ENCODE peak calls at places on chromosomes 16 and 17, in four cellular contexts. Q, P, L and J are unnamed samples.
A peak's percentile ranks its signal among the peaks of the same experiment; 100 is the strongest.

GRCh38 chr16:31248344-31248743 is 11.4 kb upstream of the ITGAM start:
- DNase-seq in P (no peak), L (no peak), Q (no peak), J (no peak)

GRCh38 chr17:5419959-5420653 is at the start of gene RPAIN:
- DNase-seq in P (peak; percentile 96), Q (peak; percentile 92), L (peak; percentile 78), J (no peak)

GRCh38 chr16:81632392-81633146 is 146.5 kb upstream of the PLCG2 start:
- DNase-seq in Q (peak; percentile 60), P (peak; percentile 75), L (peak; percentile 85), J (no peak)

GRCh38 chr16:57637424-57637823 is 9.0 kb downstream of the ADGRG1 start:
- DNase-seq in L (no peak), Q (no peak), P (no peak), J (peak; percentile 40)

GRCh38 chr16:81447383-81448101 is 2.9 kb downstream of the CMIP start:
- DNase-seq in Q (peak; percentile 67), P (no peak), L (peak; percentile 44), J (no peak)

GRCh38 chr17:49991409-49991808 is 3.6 kb downstream of the DLX3 start:
- DNase-seq in Q (no peak), P (no peak), L (no peak), J (no peak)

GRCh38 chr16:48300391-48300856 is 53.1 kb upstream of the ABCC11 start:
- DNase-seq in P (no peak), L (no peak), Q (no peak), J (no peak)

GRCh38 chr16:48950184-48950583 is 331.5 kb downstream of the CBLN1 start:
- DNase-seq in L (peak; percentile 63), Q (no peak), P (no peak), J (no peak)

GRCh38 chr16:24853830-24854229 is 8.1 kb downstream of the SLC5A11 start:
- DNase-seq in L (peak; percentile 78), Q (no peak), P (no peak), J (no peak)

GRCh38 chr17:77110006-77110374 is 30.8 kb upstream of the SEC14L1 start:
- DNase-seq in P (no peak), Q (no peak), L (peak; percentile 59), J (peak; percentile 44)

GRCh38 chr17:36657763-36658490 is 56.5 kb downstream of the MRM1 start:
- DNase-seq in Q (no peak), L (no peak), P (no peak), J (no peak)

GRCh38 chr17:60154616-60155426 is 5.0 kb downstream of the CA4 start:
- DNase-seq in P (peak; percentile 51), L (peak; percentile 71), Q (peak; percentile 34), J (no peak)

GRCh38 chr17:18891541-18891940 is 33.6 kb downstream of the PRPSAP2 start:
- DNase-seq in Q (no peak), L (no peak), P (no peak), J (no peak)

GRCh38 chr17:18896146-18896545 is 38.2 kb downstream of the PRPSAP2 start:
- DNase-seq in L (no peak), Q (no peak), P (no peak), J (no peak)

DNA sequence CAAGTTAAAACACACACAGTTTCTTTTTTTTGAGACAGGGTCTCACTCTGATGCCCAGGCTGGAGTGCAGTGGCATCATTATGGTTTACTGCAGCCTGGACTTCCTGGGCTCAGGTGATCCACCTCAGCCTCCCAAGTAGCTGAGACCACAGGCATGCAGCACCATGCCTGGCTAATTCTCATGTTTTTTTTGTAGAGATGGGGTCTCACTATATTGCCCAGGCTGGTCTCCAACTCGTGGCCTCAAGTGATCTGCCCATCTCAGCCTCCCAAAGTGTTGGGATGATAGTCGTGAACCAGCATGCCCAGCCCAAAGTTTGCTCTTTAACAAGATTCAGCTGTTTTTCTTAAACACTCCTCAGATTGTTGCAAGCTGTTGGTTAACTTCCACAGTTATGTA is 39.0 kb downstream of the PRPSAP2 start:
- DNase-seq in Q (no peak), L (no peak), P (no peak), J (no peak)
- H3K9me3 ChIP-seq in Q (no peaks in the 10 kb centered on the region), L (peaks cover 5% of the 10 kb centered on the region), P (no peaks in the 10 kb centered on the region), J (peaks cover 38% of the 10 kb centered on the region)

GRCh38 chr16:80034948-80035700 is 434.6 kb upstream of the MAF start:
- DNase-seq in P (no peak), L (no peak), Q (no peak), J (no peak)
- H3K9me3 ChIP-seq in P (no peaks in the 10 kb centered on the region), L (no peaks in the 10 kb centered on the region), Q (no peaks in the 10 kb centered on the region), J (no peaks in the 10 kb centered on the region)

DNA sequence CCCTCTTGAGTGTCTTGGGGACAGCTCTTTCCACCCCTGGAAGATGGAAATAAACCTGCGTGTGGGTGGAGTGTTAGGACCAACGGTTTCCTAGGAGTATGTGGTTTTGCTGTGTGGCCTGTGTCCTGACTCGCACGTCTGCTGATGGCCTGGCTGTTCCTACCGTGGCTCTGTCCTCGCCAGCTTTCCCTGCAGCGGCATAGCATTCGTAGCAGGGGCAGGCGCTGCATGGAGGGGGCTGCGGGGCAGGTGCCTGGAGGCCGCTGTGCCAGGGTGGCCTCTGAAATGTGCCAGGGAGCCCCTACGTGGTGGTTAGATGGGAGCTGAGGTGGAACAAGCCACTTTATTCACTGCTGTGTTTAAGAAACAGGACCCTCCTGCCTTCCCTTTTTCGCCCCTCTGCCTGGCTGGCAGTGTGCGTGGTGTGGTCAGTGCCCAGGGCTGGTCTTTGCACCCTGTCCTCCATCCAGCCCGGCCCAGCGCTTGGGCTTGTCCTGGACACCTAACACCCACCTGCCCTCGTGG is 10.6 kb downstream of the SLC16A3 start:
- DNase-seq in P (no peak), Q (no peak), L (no peak), J (no peak)
- H3K9me3 ChIP-seq in P (no peaks in the 10 kb centered on the region), Q (no peaks in the 10 kb centered on the region), L (no peaks in the 10 kb centered on the region), J (no peaks in the 10 kb centered on the region)

DNA sequence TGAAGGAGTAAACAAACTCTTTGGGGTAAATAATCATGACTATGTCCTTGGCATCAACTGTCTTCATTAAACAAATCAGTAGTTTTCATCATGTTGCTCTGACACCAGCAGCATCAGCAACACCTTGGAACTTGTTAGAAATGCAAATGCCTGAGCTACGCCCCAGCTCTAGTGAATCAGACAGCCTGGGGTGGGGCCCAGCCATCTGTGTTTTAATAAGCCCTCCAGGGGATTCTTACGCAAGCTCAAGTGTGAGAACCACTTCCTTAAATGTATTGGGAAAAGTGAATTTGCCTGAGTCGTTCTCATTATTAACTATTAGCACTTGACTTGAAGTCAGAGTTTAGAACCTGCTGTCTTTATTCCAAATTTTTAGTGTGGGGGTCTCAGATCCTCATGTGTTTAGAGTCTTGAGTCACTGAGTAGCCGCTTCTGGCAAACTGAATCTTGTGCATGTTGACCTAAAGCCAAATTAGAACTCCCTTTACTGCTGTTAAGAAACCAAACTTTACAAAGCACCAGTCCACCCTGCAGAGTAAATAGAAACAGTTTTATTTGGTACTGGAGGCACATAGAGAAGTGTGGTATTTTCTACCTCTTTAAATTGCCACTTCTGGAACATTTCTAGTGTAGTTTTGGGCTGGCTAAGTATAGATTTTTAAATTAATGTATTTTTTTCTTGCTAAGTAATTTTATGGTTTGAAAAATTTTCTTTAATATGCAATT is 137.4 kb upstream of the COX10 start:
- DNase-seq in L (peak; percentile 28), Q (peak; percentile 47), P (peak; percentile 85), J (no peak)
- H3K9me3 ChIP-seq in L (no peaks in the 10 kb centered on the region), Q (no peaks in the 10 kb centered on the region), P (no peaks in the 10 kb centered on the region), J (peaks cover 18% of the 10 kb centered on the region)

GRCh38 chr17:68614718-68615117 is 13.6 kb upstream of the FAM20A start:
- DNase-seq in L (peak; percentile 66), P (no peak), Q (no peak), J (no peak)

GRCh38 chr17:68612923-68613292 is 11.7 kb upstream of the FAM20A start:
- DNase-seq in L (peak; percentile 35), P (no peak), Q (no peak), J (no peak)

GRCh38 chr17:68612228-68612922 is 11.2 kb upstream of the FAM20A start:
- DNase-seq in L (no peak), Q (no peak), P (no peak), J (no peak)

GRCh38 chr17:68613739-68614298 is 12.7 kb upstream of the FAM20A start:
- DNase-seq in P (no peak), L (peak; percentile 91), Q (peak; percentile 60), J (peak; percentile 48)

DNA sequence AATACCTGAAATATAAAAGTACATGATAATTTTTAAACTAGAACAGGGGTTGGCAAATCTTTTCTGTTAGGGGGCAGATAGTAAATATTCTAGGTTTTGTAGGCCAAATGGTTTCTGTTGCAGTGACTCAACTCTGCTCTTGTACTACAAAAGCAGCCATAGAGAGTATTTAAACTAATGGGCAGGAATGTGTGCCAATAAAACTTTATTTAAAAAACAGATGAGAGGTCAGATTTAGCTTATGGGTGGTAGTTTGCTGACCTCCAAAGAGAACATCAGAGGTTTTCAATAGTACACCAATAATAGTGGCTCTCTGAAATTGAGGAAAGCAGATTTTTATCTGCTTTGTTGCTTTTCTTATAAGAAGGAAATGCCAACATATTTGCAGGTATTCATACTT is 15.2 kb upstream of the FAM20A start:
- DNase-seq in L (no peak), P (no peak), Q (no peak), J (no peak)
- H3K9me3 ChIP-seq in L (no peaks in the 10 kb centered on the region), P (no peaks in the 10 kb centered on the region), Q (no peaks in the 10 kb centered on the region), J (peaks cover 2% of the 10 kb centered on the region)

GRCh38 chr17:6772016-6772415 is 4.0 kb upstream of the FBXO39 start:
- DNase-seq in L (no peak), P (no peak), Q (no peak), J (no peak)

GRCh38 chr17:6768447-6768846 is 7.6 kb upstream of the FBXO39 start:
- DNase-seq in P (no peak), L (no peak), Q (no peak), J (no peak)
- H3K9me3 ChIP-seq in P (peaks cover 27% of the 10 kb centered on the region), L (peaks cover 3% of the 10 kb centered on the region), Q (peaks cover 2% of the 10 kb centered on the region), J (peaks cover 9% of the 10 kb centered on the region)

DNA sequence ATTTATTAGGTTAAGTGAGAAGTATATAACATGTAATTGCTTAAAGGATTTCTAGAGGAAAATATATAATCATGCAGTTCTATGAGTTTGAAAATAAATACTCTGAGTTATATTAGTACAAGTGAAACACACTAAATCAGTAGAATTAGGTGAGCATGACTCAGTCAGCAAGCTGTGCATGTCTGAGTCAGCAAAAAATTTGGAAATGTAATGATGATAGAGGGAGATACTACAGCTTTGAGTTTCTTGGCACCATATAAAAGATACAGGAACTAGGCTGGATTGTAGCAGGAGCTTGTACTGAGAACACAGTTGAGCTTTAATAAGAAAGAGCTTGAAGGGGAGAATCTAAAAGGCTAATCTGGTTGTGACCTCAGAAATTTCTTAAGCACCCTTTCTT is 1224.6 kb downstream of the CDH8 start:
- DNase-seq in L (no peak), Q (no peak), P (no peak), J (no peak)
- H3K9me3 ChIP-seq in L (peaks cover 4% of the 10 kb centered on the region), Q (no peaks in the 10 kb centered on the region), P (no peaks in the 10 kb centered on the region), J (no peaks in the 10 kb centered on the region)

GRCh38 chr17:52647411-52647810 is 488.9 kb upstream of the CA10 start:
- DNase-seq in Q (no peak), L (no peak), P (no peak), J (no peak)
- H3K9me3 ChIP-seq in Q (no peaks in the 10 kb centered on the region), L (peaks cover 21% of the 10 kb centered on the region), P (no peaks in the 10 kb centered on the region), J (no peaks in the 10 kb centered on the region)

DNA sequence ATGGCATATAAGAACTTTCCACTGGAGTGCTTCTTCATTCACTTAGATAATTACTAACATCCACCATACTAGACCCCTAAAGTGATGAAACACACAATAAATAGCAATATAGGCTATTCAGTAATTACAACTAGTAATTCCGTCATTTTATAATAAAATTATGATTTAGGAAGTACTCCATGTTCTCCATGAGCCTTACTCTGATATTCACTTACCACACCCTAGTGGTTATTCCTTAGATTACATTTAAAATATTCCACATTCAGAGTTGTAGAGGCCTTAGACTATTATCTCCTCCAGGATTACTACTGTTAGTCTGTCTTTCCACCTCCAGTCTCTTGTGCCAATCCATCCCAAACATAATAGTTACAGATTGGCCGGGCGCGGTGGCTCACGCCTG is 62.4 kb downstream of the STH start:
- DNase-seq in L (peak; percentile 69), P (no peak), Q (no peak), J (no peak)
- H3K9me3 ChIP-seq in L (no peaks in the 10 kb centered on the region), P (no peaks in the 10 kb centered on the region), Q (no peaks in the 10 kb centered on the region), J (peaks cover 2% of the 10 kb centered on the region)